ENCODE peak calls at places on chromosome X, in six cellular contexts. G is K562, Z is WTC11, K is HepG2, E is GM23338, V is GM12878. J is an unnamed sample.

GRCh38 chrX:129695535-129695934 is 40.8 kb upstream of the APLN start:
- DNase-seq in K (no peak), Z (no peak), G (no peak), E (no peak), V (no peak), J (no peak)

GRCh38 chrX:133254666-133255065 is 36.5 kb upstream of the TFDP3 start:
- DNase-seq in K (peak), V (no peak), E (no peak), G (no peak), Z (no peak), J (no peak)

GRCh38 chrX:10189317-10190268 is 32.8 kb downstream of the CLCN4 start:
- DNase-seq in G (peak), E (peak), K (peak), Z (peak), V (no peak), J (no peak)

GRCh38 chrX:153882086-153882498 is 3.9 kb downstream of the L1CAM start:
- DNase-seq in Z (no peak), V (no peak), G (no peak), K (peak), E (no peak), J (no peak)

GRCh38 chrX:69237228-69237627 is 72.0 kb upstream of the PJA1 start:
- DNase-seq in E (no peak), Z (no peak), G (no peak), V (no peak), K (no peak), J (no peak)

GRCh38 chrX:20266810-20267598 is at the start of gene RPS6KA3:
- DNase-seq in Z (peak), V (peak), K (peak), E (peak), G (peak), J (peak)

GRCh38 chrX:94635003-94635402 is 961.0 kb downstream of the FAM133A start:
- DNase-seq in V (no peak), E (no peak), G (no peak), K (no peak), Z (no peak), J (no peak)

GRCh38 chrX:24117288-24117687 is 32.2 kb upstream of the ZFX start:
- DNase-seq in V (no peak), Z (no peak), K (no peak), G (no peak), E (no peak), J (no peak)

GRCh38 chrX:68698955-68699354 is 51.5 kb downstream of the STARD8 start:
- DNase-seq in K (peak), G (no peak), Z (no peak), V (no peak), E (no peak), J (no peak)

GRCh38 chrX:46029777-46030176 is 515.4 kb downstream of the ZNF674 start:
- DNase-seq in E (no peak), Z (no peak), V (no peak), G (no peak), K (no peak), J (no peak)

GRCh38 chrX:119758682-119759332 is 419 bp downstream of the SOWAHD start:
- DNase-seq in K (no peak), E (peak), V (no peak), G (peak), Z (peak), J (no peak)

GRCh38 chrX:73828080-73828720 is 265.2 kb downstream of the CHIC1 start:
- DNase-seq in E (no peak), K (no peak), Z (no peak), V (no peak), G (no peak), J (no peak)

GRCh38 chrX:56797966-56798711 is 69.1 kb downstream of the NBDY start:
- DNase-seq in V (no peak), E (no peak), G (no peak), K (no peak), Z (no peak), J (no peak)

GRCh38 chrX:97597954-97598353 is 714.2 kb downstream of the RPA4 start:
- DNase-seq in E (peak), G (no peak), V (no peak), K (no peak), Z (no peak), J (no peak)

GRCh38 chrX:140836874-140837273 is 127.3 kb downstream of the LINC00632 start:
- DNase-seq in V (no peak), E (no peak), G (no peak), K (no peak), Z (no peak), J (no peak)

GRCh38 chrX:137852502-137852901 is 286.6 kb downstream of the ZIC3 start:
- DNase-seq in K (no peak), V (no peak), Z (no peak), E (peak), G (no peak), J (no peak)

GRCh38 chrX:1853916-1854315 is 239.1 kb downstream of the ASMT start:
- DNase-seq in K (no peak), V (no peak), E (no peak), Z (no peak), G (no peak), J (no peak)

GRCh38 chrX:27597506-27597905 is 7.4 kb downstream of the DCAF8L2 start:
- DNase-seq in G (no peak), K (no peak), E (no peak), V (no peak), Z (no peak), J (no peak)

GRCh38 chrX:110477593-110478228 is 119.1 kb downstream of the RTL9 start:
- DNase-seq in V (no peak), Z (no peak), G (no peak), K (no peak), E (no peak), J (no peak)

GRCh38 chrX:106780259-106780658 is 22.2 kb upstream of the TBC1D8B start:
- DNase-seq in Z (no peak), E (no peak), V (no peak), K (no peak), G (no peak), J (no peak)

GRCh38 chrX:106780664-106781377 is 21.7 kb upstream of the TBC1D8B start:
- DNase-seq in K (peak), G (no peak), Z (no peak), V (no peak), E (no peak), J (no peak)

DNA sequence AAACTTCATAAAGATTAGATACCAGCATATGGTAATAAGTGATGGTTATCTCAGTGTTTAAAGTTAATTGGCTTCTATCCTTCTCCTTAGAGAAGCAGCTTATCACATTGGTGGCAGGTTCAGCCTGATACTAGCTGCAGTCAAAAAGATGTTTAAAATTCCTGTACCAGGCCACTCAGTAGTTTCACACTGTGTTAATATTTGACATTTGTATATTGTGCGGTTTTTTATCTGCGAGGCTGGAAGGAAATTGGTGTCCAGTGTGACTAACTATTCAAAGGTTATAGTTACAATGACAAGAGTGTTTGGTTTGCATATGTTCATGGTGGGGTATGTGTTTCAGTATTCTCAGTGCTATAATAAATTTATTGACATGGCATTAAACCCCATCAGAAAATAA is 27.5 kb upstream of the TBC1D8B start:
- DNase-seq in Z (no peak), E (no peak), K (peak), V (no peak), G (no peak), J (no peak)
- TF ChIP-seq CREB1 in Z (no peak), E (no peak), K (no peak), V (no peak), G (no peak), J (no peak)

GRCh38 chrX:33194876-33195433 is 16.4 kb downstream of the DMD start:
- DNase-seq in K (no peak), V (no peak), E (no peak), Z (no peak), G (no peak), J (no peak)

GRCh38 chrX:33194289-33194688 is 17.1 kb downstream of the DMD start:
- DNase-seq in E (no peak), K (no peak), Z (no peak), V (no peak), G (no peak), J (no peak)

GRCh38 chrX:33188881-33189280 is 22.5 kb downstream of the DMD start:
- DNase-seq in E (no peak), Z (no peak), G (no peak), K (no peak), V (no peak), J (no peak)

GRCh38 chrX:33188286-33188685 is 23.1 kb downstream of the DMD start:
- DNase-seq in E (peak), Z (no peak), V (no peak), K (no peak), G (no peak), J (no peak)

DNA sequence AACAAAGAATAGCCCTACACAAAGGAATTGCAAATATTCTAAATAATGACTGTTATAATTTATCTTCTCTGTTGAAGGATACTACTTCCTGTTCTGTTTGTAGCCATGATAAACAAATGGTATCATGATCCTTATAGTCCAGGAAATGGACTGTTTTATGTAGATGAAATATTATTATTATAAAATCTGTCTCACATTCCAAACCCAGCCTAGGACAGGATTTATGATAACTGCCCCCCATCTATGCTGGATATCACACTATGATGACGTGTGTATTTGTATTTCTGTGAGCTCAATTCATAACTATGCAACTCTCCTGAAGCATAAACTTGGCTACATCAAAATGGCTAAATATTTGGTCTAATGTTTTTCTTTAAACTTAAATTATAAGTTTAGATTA is 21.3 kb downstream of the DMD start:
- DNase-seq in V (no peak), G (no peak), E (no peak), Z (no peak), K (no peak), J (no peak)
- TF ChIP-seq CREB1 in V (no peak), G (no peak), E (no peak), Z (no peak), K (no peak), J (no peak)

DNA sequence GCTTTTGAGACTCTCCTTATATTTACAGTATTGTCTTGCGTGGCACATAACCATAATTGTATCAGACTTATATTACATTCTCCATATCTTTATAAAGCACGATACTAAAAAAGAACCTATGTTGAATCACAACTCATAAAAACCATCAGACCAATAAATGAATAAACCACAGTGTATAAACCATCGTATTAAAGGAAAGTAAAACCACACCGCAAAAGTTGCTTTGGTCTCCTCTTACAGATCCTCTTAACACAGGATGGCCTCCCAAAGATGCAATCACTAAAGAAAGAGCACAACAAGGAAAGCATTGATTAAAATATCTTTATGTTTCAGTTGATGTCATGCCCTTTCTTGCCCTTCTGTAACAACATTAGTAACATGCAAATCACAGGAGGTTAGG is 437.9 kb downstream of the AFF2 start:
- DNase-seq in Z (no peak), G (no peak), V (no peak), K (no peak), E (no peak), J (no peak)
- TF ChIP-seq CREB1 in Z (no peak), G (no peak), V (no peak), K (no peak), E (no peak), J (no peak)

DNA sequence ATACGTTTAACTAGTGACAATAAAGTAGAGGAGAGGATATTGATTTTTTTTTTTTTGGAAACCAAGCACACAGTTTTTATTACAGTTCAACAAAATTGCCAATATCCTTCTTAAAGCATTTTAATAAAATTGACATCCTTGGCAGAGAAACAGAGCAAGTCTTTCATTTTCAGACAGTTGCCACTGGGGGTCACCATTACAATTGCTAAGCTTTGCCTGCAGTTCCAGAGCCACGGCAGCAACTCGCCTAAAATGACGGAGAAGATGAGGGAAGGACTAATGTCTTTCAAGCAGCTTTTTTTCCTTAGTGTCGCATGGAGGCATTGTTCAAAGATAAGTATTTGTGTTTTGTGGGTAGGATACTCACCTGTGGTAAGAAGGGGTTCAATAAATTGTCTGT is 507.8 kb upstream of the ARX start:
- DNase-seq in K (peak), Z (peak), E (peak), G (no peak), V (no peak), J (peak)
- TF ChIP-seq CREB1 in K (no peak), Z (no peak), E (no peak), G (no peak), V (no peak), J (no peak)

GRCh38 chrX:318068-318738 is 393 bp downstream of the GTPBP6 start:
- DNase-seq in V (peak), K (peak), E (peak), G (peak), Z (peak), J (peak)

GRCh38 chrX:320126-320783 is 1.7 kb upstream of the GTPBP6 start:
- DNase-seq in E (peak), G (no peak), Z (peak), K (no peak), V (no peak), J (no peak)

GRCh38 chrX:317424-318067 is 1.1 kb downstream of the GTPBP6 start:
- DNase-seq in E (no peak), Z (no peak), V (no peak), G (peak), K (no peak), J (no peak)

GRCh38 chrX:318739-319578 is at the start of gene GTPBP6:
- DNase-seq in K (peak), V (peak), E (peak), G (peak), Z (peak), J (peak)

GRCh38 chrX:319579-320125 is 1.1 kb upstream of the GTPBP6 start:
- DNase-seq in V (no peak), G (no peak), E (no peak), Z (peak), K (no peak), J (no peak)
- TF ChIP-seq CREB1 in V (no peak), G (no peak), E (no peak), Z (no peak), K (no peak), J (no peak)

J was measured in H1.